ENCODE peak calls at places on chromosomes 6 and 20, in seven cellular contexts. V is A549, K is left lung, T is uterus, Z is tibial nerve, I is choroid plexus epithelial cell, U is SK-N-SH. F is an unnamed sample.

GRCh38 chr20:2652724-2653510 is 485 bp downstream of the NOP56 start:
- DNase-seq in Z (no peak), T (peak; percentile 39), U (peak; percentile 81), K (no peak), V (no peak), I (peak; percentile 13), F (no peak)

GRCh38 chr6:167825059-167825758 is 1.5 kb upstream of the AFDN start:
- DNase-seq in V (no peak), I (no peak), Z (peak; percentile 20), T (peak; percentile 57), K (no peak), U (no peak), F (peak; percentile 15)

GRCh38 chr20:45592574-45593189 is 13.6 kb upstream of the WFDC8 start:
- DNase-seq in K (no peak), T (no peak), I (peak; percentile 59), Z (no peak), U (peak; percentile 33), V (peak; percentile 25), F (peak; percentile 30)

GRCh38 chr6:158770948-158771347 is 48.2 kb downstream of the EZR start:
- DNase-seq in V (no peak), U (no peak), I (no peak), T (no peak), Z (no peak), K (no peak), F (no peak)

GRCh38 chr6:121794630-121795029 is 359.2 kb downstream of the GJA1 start:
- DNase-seq in V (peak; percentile 19), Z (no peak), I (peak; percentile 94), K (no peak), U (no peak), T (no peak), F (peak; percentile 91)

GRCh38 chr6:11459002-11459658 is 78.4 kb upstream of the TMEM170B start:
- DNase-seq in Z (no peak), T (no peak), U (no peak), K (no peak), I (no peak), V (no peak), F (no peak)

GRCh38 chr20:57030611-57031600 is 235.5 kb downstream of the BMP7 start:
- DNase-seq in U (peak; percentile 29), V (no peak), K (no peak), T (no peak), I (peak; percentile 85), Z (no peak), F (peak; percentile 88)

GRCh38 chr20:40101479-40102032 is 587.5 kb downstream of the MAFB start:
- DNase-seq in K (no peak), T (no peak), U (no peak), V (no peak), Z (no peak), I (no peak), F (no peak)

GRCh38 chr6:129578315-129578714 is 131.7 kb downstream of the ARHGAP18 start:
- DNase-seq in T (no peak), I (no peak), V (no peak), U (no peak), K (no peak), Z (no peak), F (no peak)

DNA sequence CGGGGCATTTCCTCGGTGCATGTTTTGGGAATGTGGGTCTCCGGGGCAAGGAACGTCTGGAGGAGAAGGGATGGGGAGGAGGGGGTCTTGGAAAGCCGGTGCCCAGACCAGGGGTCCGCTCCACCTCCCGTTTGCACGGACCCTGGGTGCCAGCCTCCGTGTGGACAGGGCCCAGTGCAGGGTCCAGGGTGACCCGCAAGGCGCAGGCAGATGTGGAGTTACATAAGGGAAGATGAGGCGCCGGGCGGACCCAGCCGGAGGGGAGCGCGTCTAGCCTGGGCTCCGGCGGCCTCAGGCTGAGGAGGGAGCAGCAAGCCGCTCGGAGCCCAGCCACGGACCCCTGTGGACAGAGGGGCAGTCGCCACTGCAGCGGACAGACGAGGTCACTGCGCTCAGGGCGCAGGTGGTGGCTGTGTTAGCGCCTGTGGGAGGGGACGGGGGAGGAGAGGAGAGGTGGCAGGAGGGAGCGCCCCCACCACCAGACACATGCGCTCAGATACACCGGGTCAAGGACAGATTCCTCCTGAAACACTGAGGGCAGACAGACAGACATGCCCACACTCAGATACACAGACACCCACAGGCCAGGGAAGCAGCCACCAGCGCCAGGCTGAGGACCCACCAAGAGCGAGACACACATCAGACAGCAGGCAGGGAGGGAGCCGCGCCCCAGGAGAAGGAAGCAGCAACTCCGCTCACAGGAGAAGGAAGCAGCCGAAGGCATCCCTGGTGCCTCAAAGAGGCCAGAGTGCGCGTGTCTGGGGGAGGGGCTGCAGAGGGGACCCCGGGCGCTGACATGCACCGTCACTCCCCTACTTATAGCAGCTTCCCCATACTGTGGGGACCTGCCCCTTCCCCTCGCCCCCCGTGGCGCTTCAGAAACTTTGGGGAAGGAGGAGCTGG is 839 bp upstream of the HRH3 start:
- DNase-seq in T (no peak), Z (no peak), V (no peak), U (peak; percentile 72), K (peak; percentile 74), I (no peak), F (no peak)
- H3K4me3 ChIP-seq in T (no peak overlapping the region), Z (no peak overlapping the region), V (peak overlapping the region; percentile 50), U (peak overlapping the region; percentile 23), K (no peak overlapping the region), I (no peak overlapping the region), F (no peak overlapping the region)

GRCh38 chr20:13219327-13220193 is 1.5 kb upstream of the ISM1 start:
- DNase-seq in U (no peak), I (no peak), V (no peak), K (no peak), T (no peak), Z (no peak), F (no peak)

GRCh38 chr20:13221673-13222318 is 722 bp downstream of the ISM1 start:
- DNase-seq in V (peak; percentile 68), K (peak; percentile 87), Z (no peak), U (peak; percentile 88), I (peak; percentile 65), T (no peak), F (peak; percentile 51)

GRCh38 chr20:13221313-13221672 is 219 bp downstream of the ISM1 start:
- DNase-seq in Z (no peak), U (no peak), T (no peak), V (no peak), I (no peak), K (no peak), F (no peak)

GRCh38 chr20:13220857-13221297 is at the start of gene ISM1:
- DNase-seq in V (peak; percentile 33), T (no peak), I (no peak), Z (no peak), U (peak; percentile 68), K (peak; percentile 82), F (no peak)

GRCh38 chr20:13220194-13220856 is 749 bp upstream of the ISM1 start:
- DNase-seq in K (peak; percentile 81), T (peak; percentile 28), V (peak; percentile 55), Z (peak; percentile 58), U (peak; percentile 66), I (peak; percentile 20), F (peak; percentile 11)
- TF ChIP-seq CTCF in K (no peak), T (no peak), V (peak; percentile 5), Z (no peak), U (no peak), I (no peak), F (no peak)

DNA sequence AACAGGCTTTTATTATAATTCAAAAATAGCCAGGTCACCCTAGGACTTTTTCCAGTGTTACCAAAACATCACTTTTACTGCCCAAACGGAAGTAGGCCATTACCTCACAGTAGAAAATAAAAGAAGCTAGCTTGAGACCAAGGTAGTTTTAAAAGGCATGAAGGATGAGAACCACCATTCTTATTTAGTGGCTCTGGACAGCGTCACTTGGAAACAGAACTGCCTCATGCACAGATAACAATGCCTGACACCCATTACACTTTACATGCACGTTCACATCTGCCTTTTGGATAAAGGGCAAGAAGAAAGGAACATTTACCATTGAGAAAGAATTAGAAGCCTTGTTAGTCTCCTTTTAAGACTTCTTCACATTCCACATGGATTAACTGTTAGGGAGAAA is 1.9 kb upstream of the PAQR8 start:
- DNase-seq in K (no peak), I (no peak), T (no peak), U (peak; percentile 52), V (no peak), Z (no peak), F (no peak)
- H3K4me3 ChIP-seq in K (no peak overlapping the region), I (no peak overlapping the region), T (no peak overlapping the region), U (no peak overlapping the region), V (no peak overlapping the region), Z (no peak overlapping the region), F (no peak overlapping the region)

DNA sequence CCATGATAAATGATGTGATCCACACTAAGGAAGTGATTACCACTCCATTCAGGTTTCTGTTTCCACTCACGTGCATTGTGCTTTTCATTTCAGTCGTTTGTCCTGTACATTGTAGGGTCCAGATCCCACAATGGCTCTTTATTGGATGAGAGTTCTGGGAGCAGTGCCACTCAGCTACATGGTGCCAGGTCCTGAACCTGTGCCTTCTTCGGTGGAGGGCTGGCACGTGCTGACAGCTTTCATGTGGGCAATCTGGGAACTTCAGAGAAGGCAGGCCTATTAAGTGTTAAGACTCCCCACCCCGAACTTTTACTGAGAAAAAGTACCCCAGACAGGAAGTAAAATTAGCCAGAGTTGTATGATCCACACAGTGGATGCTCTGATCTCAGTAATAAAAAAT is 255.0 kb downstream of the ESR1 start:
- DNase-seq in K (no peak), I (no peak), U (no peak), V (no peak), T (no peak), Z (no peak), F (no peak)
- TF ChIP-seq CTCF in K (no peak), I (no peak), U (no peak), V (no peak), T (no peak), Z (no peak), F (no peak)

DNA sequence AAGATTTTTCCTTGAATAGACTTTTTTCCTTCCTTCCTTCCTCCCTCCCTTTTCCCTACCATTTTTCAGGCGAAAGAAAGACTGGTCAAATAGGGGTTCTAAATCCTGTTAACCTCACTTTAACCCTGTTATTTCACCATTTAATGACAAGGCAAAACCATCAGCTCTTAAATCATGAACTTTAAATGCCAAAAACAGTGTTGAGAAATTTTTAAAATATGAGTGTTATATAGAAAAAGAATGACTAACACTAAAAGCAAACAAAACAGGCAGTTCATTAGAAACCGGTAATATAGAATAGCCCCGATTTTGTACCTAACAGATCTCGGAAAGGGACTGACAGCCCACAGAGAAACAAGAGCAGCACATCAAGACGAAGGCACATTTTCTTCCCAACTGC is 57.3 kb upstream of the CEP85L start:
- DNase-seq in I (peak; percentile 61), Z (no peak), U (no peak), T (no peak), V (no peak), K (no peak), F (peak; percentile 78)
- H3K4me3 ChIP-seq in I (peak overlapping the region; percentile 48), Z (peak overlapping the region; percentile 20), U (peak overlapping the region; percentile 35), T (peak overlapping the region; percentile 36), V (peak overlapping the region; percentile 46), K (peak overlapping the region; percentile 32), F (peak overlapping the region; percentile 54)

GRCh38 chr6:63813531-63813930 is 177.9 kb downstream of the PHF3 start:
- DNase-seq in K (no peak), U (peak; percentile 7), V (no peak), Z (no peak), I (peak; percentile 20), T (no peak), F (no peak)
- TF ChIP-seq CTCF in K (no peak), U (no peak), V (no peak), Z (no peak), I (peak; percentile 40), T (no peak), F (peak; percentile 16)

GRCh38 chr6:96811136-96811535 is 26.1 kb downstream of the GPR63 start:
- DNase-seq in U (no peak), Z (no peak), V (no peak), K (no peak), I (peak; percentile 13), T (no peak), F (no peak)
- H3K4me3 ChIP-seq in U (no peak overlapping the region), Z (no peak overlapping the region), V (no peak overlapping the region), K (no peak overlapping the region), I (no peak overlapping the region), T (no peak overlapping the region), F (no peak overlapping the region)

GRCh38 chr6:35439308-35439707 is 12.8 kb upstream of the FANCE start:
- DNase-seq in Z (no peak), V (no peak), U (no peak), K (no peak), T (no peak), I (no peak), F (no peak)
- TF ChIP-seq CTCF in Z (no peak), V (no peak), U (no peak), K (no peak), T (no peak), I (no peak), F (no peak)

F was measured in AG10803.